ENCODE peak calls at places on chromosomes 4 and X, in five cellular contexts. K, A, C, T and N are unnamed samples.
A peak's percentile ranks its signal among the peaks of the same experiment; 100 is the strongest.

GRCh38 chrX:14963447-14964236 is 90.4 kb downstream of the MOSPD2 start:
- DNase-seq in K (peak; percentile 47), A (no peak), C (peak; percentile 9), T (no peak), N (no peak)

GRCh38 chr4:93384897-93385296 is 443.7 kb upstream of the ATOH1 start:
- DNase-seq in K (peak; percentile 81), A (no peak), C (peak; percentile 33), T (no peak), N (no peak)

GRCh38 chr4:3250438-3250955 is 1.5 kb downstream of the MSANTD1 start:
- DNase-seq in K (no peak), A (peak; percentile 63), C (no peak), T (peak; percentile 18), N (peak; percentile 80)

GRCh38 chrX:45850775-45851433 is 650.2 kb upstream of the DIPK2B start:
- DNase-seq in K (peak; percentile 28), A (peak; percentile 66), C (peak; percentile 2), T (no peak), N (no peak)

GRCh38 chr4:56976878-56977320 is 507 bp downstream of the NOA1 start:
- DNase-seq in K (no peak), A (peak; percentile 71), C (no peak), T (peak; percentile 72), N (peak; percentile 95)

GRCh38 chr4:43316813-43317212 is 424.3 kb downstream of the GRXCR1 start:
- DNase-seq in K (peak; percentile 58), A (no peak), C (no peak), T (no peak), N (no peak)

GRCh38 chr4:84420608-84421007 is 78.5 kb downstream of the NKX6-1 start:
- DNase-seq in K (no peak), A (no peak), C (no peak), T (no peak), N (no peak)

GRCh38 chr4:72567821-72568620 is 1.0 kb downstream of the ADAMTS3 start:
- DNase-seq in K (peak; percentile 77), A (peak; percentile 87), C (peak; percentile 72), T (peak; percentile 69), N (peak; percentile 76)

GRCh38 chrX:110146521-110146920 is 143.6 kb downstream of the TMEM164 start:
- DNase-seq in K (peak; percentile 48), A (no peak), C (peak; percentile 15), T (no peak), N (no peak)

GRCh38 chr4:14844059-14844458 is 158.2 kb upstream of the CPEB2 start:
- DNase-seq in K (no peak), A (no peak), C (no peak), T (no peak), N (no peak)

GRCh38 chrX:129145382-129145781 is 377.9 kb downstream of the SMARCA1 start:
- DNase-seq in K (no peak), A (no peak), C (no peak), T (no peak), N (no peak)

GRCh38 chr4:68175562-68176155 is 46.0 kb upstream of the TMPRSS11F start:
- DNase-seq in K (peak; percentile 51), A (no peak), C (peak; percentile 54), T (no peak), N (no peak)

GRCh38 chr4:113958766-113959540 is 20.5 kb downstream of the ARSJ start:
- DNase-seq in K (peak; percentile 97), A (no peak), C (peak; percentile 66), T (no peak), N (no peak)

GRCh38 chr4:136690363-136690762 is 841.9 kb downstream of the PCDH18 start:
- DNase-seq in K (peak; percentile 32), A (no peak), C (no peak), T (no peak), N (no peak)

GRCh38 chr4:101155368-101155767 is 192.0 kb downstream of the PPP3CA start:
- DNase-seq in K (peak; percentile 75), A (no peak), C (no peak), T (no peak), N (no peak)

GRCh38 chr4:90051999-90052398 is 75.2 kb upstream of the CCSER1 start:
- DNase-seq in K (no peak), A (no peak), C (no peak), T (no peak), N (no peak)

GRCh38 chrX:10769165-10769564 is 148.8 kb upstream of the MID1 start:
- DNase-seq in K (peak; percentile 35), A (no peak), C (peak; percentile 8), T (no peak), N (no peak)

GRCh38 chr4:33134366-33134765 is 2414.2 kb downstream of the PCDH7 start:
- DNase-seq in K (no peak), A (no peak), C (no peak), T (no peak), N (no peak)

GRCh38 chr4:11428161-11428700 is 463 bp downstream of the HS3ST1 start:
- DNase-seq in K (no peak), A (no peak), C (no peak), T (no peak), N (no peak)

GRCh38 chr4:11426716-11427115 is 2.0 kb downstream of the HS3ST1 start:
- DNase-seq in K (no peak), A (no peak), C (no peak), T (no peak), N (no peak)

GRCh38 chr4:11427201-11427996 is 1.3 kb downstream of the HS3ST1 start:
- DNase-seq in K (no peak), A (no peak), C (no peak), T (peak; percentile 17), N (no peak)

GRCh38 chr4:11429646-11430045 is 952 bp upstream of the HS3ST1 start:
- DNase-seq in K (no peak), A (no peak), C (no peak), T (no peak), N (no peak)

DNA sequence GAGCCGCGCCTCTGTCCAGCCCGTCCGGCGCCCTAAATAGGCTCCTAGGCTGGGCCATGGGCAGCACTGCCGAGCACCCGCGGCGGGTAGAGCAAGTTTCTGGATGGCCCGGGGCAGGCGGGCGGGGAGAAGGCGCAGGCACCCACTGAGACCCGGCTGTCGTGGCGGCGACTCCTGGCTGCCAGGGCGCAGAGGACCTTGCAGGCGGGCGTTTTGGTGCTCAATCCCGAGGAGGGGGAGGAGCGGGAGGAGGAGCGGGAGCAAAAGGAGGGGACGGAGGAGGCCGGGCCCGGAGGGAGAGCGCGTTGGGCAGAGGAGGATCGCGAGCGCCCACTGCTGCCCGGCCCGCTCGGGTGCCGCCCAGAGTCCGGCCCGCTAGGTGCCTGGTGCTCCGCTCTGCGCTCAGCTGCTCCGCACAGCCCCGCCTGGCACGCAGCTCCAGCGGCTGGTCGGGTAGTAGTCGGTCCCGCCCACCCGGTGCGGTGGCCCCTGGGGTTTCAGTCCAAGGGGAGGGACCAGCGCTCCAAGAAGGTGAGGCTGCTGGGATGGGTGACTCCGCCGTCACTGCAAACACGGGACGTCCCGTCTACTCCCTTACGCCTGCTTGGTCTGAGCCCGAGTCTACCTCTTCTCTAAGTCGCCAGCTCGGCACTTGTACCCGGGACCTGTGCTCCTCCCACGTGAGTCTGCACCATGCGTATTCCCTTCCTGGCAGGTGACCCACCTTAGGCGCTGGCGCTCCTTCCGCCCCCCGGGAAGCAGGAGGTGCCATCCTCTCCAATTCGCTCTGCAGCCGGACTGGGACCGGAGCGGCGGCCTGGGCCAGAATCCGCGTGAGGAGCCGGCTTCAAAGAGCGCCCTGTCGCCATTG is at the start of gene HS3ST1:
- DNase-seq in K (peak; percentile 8), A (peak; percentile 87), C (peak; percentile 20), T (peak; percentile 69), N (no peak)
- TF ChIP-seq CTCF in K (peak; percentile 40), A (peak; percentile 57), C (peak; percentile 58), T (peak; percentile 39), N (peak; percentile 83)

DNA sequence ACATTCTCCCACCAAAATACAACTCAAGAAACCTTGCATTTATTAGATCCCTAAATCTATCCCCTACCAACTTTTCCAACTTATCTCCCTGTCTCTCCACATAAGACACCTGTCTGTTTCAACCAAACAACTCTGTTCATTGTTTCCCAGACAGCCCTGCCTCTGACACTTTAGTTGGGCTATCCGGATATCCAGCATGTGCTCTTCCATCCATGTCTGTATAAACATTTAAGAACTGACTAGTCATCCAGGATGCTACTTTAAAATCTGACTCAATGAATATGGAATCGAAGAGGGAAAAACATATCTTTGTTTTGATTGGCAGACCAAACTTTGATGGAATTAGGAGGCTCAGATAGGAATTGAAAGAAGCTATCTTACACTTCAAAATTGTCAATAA is 143.2 kb upstream of the DCAF8L1 start:
- DNase-seq in K (peak; percentile 3), A (no peak), C (no peak), T (no peak), N (no peak)
- TF ChIP-seq CTCF in K (no peak), A (no peak), C (no peak), T (no peak), N (no peak)

GRCh38 chr4:70269674-70270073 is 27.3 kb downstream of the CSN3 start:
- DNase-seq in K (no peak), A (no peak), C (no peak), T (no peak), N (no peak)
- TF ChIP-seq CTCF in K (no peak), A (no peak), C (no peak), T (peak; percentile 36), N (peak; percentile 25)

GRCh38 chr4:147596377-147596776 is 20.8 kb upstream of the TMEM184C start:
- DNase-seq in K (peak; percentile 31), A (no peak), C (no peak), T (no peak), N (no peak)

GRCh38 chr4:147597561-147597960 is 19.6 kb upstream of the TMEM184C start:
- DNase-seq in K (no peak), A (no peak), C (no peak), T (no peak), N (no peak)

GRCh38 chr4:147596976-147597375 is 20.2 kb upstream of the TMEM184C start:
- DNase-seq in K (peak; percentile 93), A (no peak), C (peak; percentile 77), T (no peak), N (no peak)

GRCh38 chr4:147591048-147591577 is 26.1 kb upstream of the TMEM184C start:
- DNase-seq in K (peak; percentile 58), A (no peak), C (no peak), T (no peak), N (no peak)

GRCh38 chr4:147594107-147594506 is 23.1 kb upstream of the TMEM184C start:
- DNase-seq in K (no peak), A (no peak), C (no peak), T (no peak), N (no peak)
- TF ChIP-seq CTCF in K (peak; percentile 13), A (no peak), C (peak; percentile 42), T (no peak), N (peak; percentile 44)

GRCh38 chr4:87058272-87059073 is 123.7 kb downstream of the AFF1 start:
- DNase-seq in K (no peak), A (no peak), C (no peak), T (no peak), N (no peak)
- TF ChIP-seq CTCF in K (peak; percentile 17), A (peak; percentile 16), C (peak; percentile 10), T (no peak), N (no peak)

GRCh38 chr4:41750624-41751324 is 2.2 kb upstream of the PHOX2B start:
- DNase-seq in K (no peak), A (no peak), C (no peak), T (no peak), N (no peak)
- TF ChIP-seq CTCF in K (no peak), A (no peak), C (no peak), T (no peak), N (no peak)

GRCh38 chr4:154545689-154546088 is 4.5 kb downstream of the PLRG1 start:
- DNase-seq in K (no peak), A (no peak), C (no peak), T (no peak), N (no peak)

GRCh38 chr4:154551872-154552686 is 1.9 kb upstream of the PLRG1 start:
- DNase-seq in K (peak; percentile 82), A (peak; percentile 88), C (peak; percentile 83), T (peak; percentile 67), N (no peak)

GRCh38 chr4:154549894-154550790 is at the start of gene PLRG1:
- DNase-seq in K (peak; percentile 91), A (peak; percentile 98), C (peak; percentile 94), T (peak; percentile 97), N (peak; percentile 99)
- TF ChIP-seq CTCF in K (no peak), A (peak; percentile 30), C (peak; percentile 29), T (peak; percentile 3), N (peak; percentile 49)